ENCODE peak calls at places on chromosome 1, in seven cellular contexts. B is IMR-90, F is neuronal stem cell, G is H1, Z is H9, E is trophoblast cell, V is mesenchymal stem cell. X is an unnamed sample. For H3K4me1, the result is how much of the 10 kb centered on the place peaks cover.

GRCh38 chr1:119947468-119947867 is 51.2 kb upstream of the ADAM30 start:
- DNase-seq in V (peak), B (peak), F (no peak), Z (no peak), E (no peak), G (no peak), X (no peak)

GRCh38 chr1:11907275-11908138 is 18.7 kb downstream of the KIAA2013 start:
- DNase-seq in Z (peak), F (peak), E (peak), V (peak), G (peak), B (peak), X (peak)

GRCh38 chr1:241603626-241604337 is 36.4 kb downstream of the CHML start:
- DNase-seq in V (no peak), F (no peak), E (no peak), G (no peak), Z (no peak), B (peak), X (no peak)

GRCh38 chr1:208089151-208089550 is 155.0 kb downstream of the PLXNA2 start:
- DNase-seq in V (no peak), Z (no peak), F (no peak), G (no peak), E (no peak), B (no peak), X (no peak)

GRCh38 chr1:174939771-174940545 is 59.8 kb upstream of the CACYBP start:
- DNase-seq in G (no peak), V (no peak), F (no peak), B (no peak), Z (no peak), E (peak), X (no peak)

GRCh38 chr1:226960944-226961765 is 21.1 kb downstream of the COQ8A start:
- DNase-seq in E (no peak), Z (no peak), V (no peak), F (no peak), B (no peak), G (no peak), X (no peak)

GRCh38 chr1:20693623-20694022 is 24.2 kb downstream of the KIF17 start:
- DNase-seq in B (no peak), G (no peak), V (no peak), Z (no peak), E (no peak), F (no peak), X (no peak)

GRCh38 chr1:234659538-234659937 is 49.6 kb upstream of the IRF2BP2 start:
- DNase-seq in G (no peak), Z (no peak), F (no peak), B (peak), E (peak), V (peak), X (peak)

GRCh38 chr1:231272880-231273279 is 31.9 kb downstream of the GNPAT start:
- DNase-seq in G (no peak), B (peak), F (no peak), E (peak), V (peak), Z (no peak), X (peak)

GRCh38 chr1:39631361-39632331 is 7.8 kb downstream of the HEYL start:
- DNase-seq in B (no peak), G (no peak), E (peak), F (no peak), V (no peak), Z (no peak), X (no peak)

GRCh38 chr1:243510928-243511327 is 255.1 kb downstream of the SDCCAG8 start:
- DNase-seq in V (no peak), F (no peak), Z (no peak), B (no peak), E (no peak), G (no peak), X (no peak)
- H3K18ac ChIP-seq in V (no peak), F (no peak), Z (no peak), B (no peak), E (no peak), G (no peak), X (no peak)

GRCh38 chr1:203217139-203217621 is 12.3 kb downstream of the CHIT1 start:
- DNase-seq in Z (peak), E (no peak), F (no peak), G (no peak), B (no peak), V (no peak), X (peak)

GRCh38 chr1:203216274-203217138 is 13.0 kb downstream of the CHIT1 start:
- DNase-seq in F (peak), E (peak), V (peak), Z (peak), B (peak), G (peak), X (peak)

GRCh38 chr1:203219934-203220333 is 9.5 kb downstream of the CHIT1 start:
- DNase-seq in B (no peak), V (no peak), E (no peak), F (peak), G (no peak), Z (peak), X (peak)

GRCh38 chr1:203217668-203218067 is 11.8 kb downstream of the CHIT1 start:
- DNase-seq in V (no peak), F (no peak), B (no peak), Z (peak), E (no peak), G (no peak), X (no peak)

GRCh38 chr1:203219171-203219570 is 10.3 kb downstream of the CHIT1 start:
- DNase-seq in F (no peak), E (no peak), Z (peak), B (no peak), G (no peak), V (no peak), X (no peak)
- H3K23ac ChIP-seq in F (no peak), E (no peak), Z (no peak), B (no peak), G (no peak), V (no peak), X (no peak)

DNA sequence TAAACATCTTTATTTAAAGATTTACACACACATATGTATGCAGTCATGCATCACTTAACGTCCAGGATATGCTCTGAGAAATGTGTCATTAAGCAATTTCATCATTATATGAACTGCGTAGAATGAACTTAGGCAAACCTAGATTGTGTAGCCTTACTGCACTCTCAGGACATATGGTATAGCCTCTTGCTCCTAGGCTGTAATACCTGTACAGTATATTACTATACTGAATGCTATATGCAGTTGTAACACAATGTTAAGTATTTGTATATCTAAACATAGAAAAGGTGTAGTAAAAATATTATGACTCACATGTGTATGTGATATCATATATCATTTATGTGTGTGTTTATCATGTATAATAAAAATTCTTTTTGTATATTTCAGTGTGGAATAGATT is 73.2 kb upstream of the QSOX1 start:
- DNase-seq in V (no peak), Z (no peak), F (no peak), G (no peak), E (no peak), B (no peak), X (no peak)
- H3K4me1 ChIP-seq in V (under half), Z (under half), F (under half), G (under half), E (under half), B (under half), X (under half)

GRCh38 chr1:8136766-8137165 is 110.7 kb upstream of the ERRFI1 start:
- DNase-seq in F (no peak), G (no peak), V (peak), E (no peak), B (no peak), Z (no peak), X (no peak)

GRCh38 chr1:8138673-8139072 is 112.6 kb upstream of the ERRFI1 start:
- DNase-seq in F (no peak), B (no peak), V (no peak), E (no peak), G (no peak), Z (no peak), X (no peak)

GRCh38 chr1:8139941-8140340 is 113.8 kb upstream of the ERRFI1 start:
- DNase-seq in E (no peak), Z (no peak), V (no peak), G (no peak), F (no peak), B (no peak), X (no peak)

GRCh38 chr1:8137406-8138244 is 111.5 kb upstream of the ERRFI1 start:
- DNase-seq in B (peak), Z (no peak), E (peak), G (no peak), V (peak), F (no peak), X (no peak)

DNA sequence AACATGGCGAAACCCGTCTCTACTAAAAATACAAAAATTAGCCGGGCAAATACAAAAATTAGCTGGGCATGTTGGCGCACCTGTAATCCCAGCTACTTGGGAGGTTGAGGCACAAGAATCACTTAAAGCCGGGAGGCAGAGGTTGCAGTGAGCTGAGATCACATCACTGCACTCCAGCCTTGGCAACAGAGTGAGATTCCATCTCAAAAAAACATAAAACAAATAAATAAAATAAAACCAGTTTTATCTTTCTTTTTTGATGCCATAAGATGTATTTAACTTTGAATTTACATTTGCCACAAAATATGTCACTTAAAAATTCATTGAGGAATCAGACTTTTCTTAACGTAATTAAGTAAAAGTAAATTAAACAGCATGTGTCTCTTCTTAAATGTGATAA is 113.3 kb upstream of the ERRFI1 start:
- DNase-seq in B (no peak), F (no peak), Z (no peak), G (no peak), E (no peak), V (no peak), X (no peak)
- H3K18ac ChIP-seq in B (no peak), F (no peak), Z (no peak), G (no peak), E (no peak), V (no peak), X (no peak)

GRCh38 chr1:15628003-15628402 is 10.7 kb downstream of the DDI2 start:
- DNase-seq in F (no peak), G (no peak), V (no peak), B (no peak), Z (no peak), E (no peak), X (no peak)
- H3K23ac ChIP-seq in F (no peak), G (no peak), V (no peak), B (no peak), Z (no peak), E (no peak), X (no peak)

DNA sequence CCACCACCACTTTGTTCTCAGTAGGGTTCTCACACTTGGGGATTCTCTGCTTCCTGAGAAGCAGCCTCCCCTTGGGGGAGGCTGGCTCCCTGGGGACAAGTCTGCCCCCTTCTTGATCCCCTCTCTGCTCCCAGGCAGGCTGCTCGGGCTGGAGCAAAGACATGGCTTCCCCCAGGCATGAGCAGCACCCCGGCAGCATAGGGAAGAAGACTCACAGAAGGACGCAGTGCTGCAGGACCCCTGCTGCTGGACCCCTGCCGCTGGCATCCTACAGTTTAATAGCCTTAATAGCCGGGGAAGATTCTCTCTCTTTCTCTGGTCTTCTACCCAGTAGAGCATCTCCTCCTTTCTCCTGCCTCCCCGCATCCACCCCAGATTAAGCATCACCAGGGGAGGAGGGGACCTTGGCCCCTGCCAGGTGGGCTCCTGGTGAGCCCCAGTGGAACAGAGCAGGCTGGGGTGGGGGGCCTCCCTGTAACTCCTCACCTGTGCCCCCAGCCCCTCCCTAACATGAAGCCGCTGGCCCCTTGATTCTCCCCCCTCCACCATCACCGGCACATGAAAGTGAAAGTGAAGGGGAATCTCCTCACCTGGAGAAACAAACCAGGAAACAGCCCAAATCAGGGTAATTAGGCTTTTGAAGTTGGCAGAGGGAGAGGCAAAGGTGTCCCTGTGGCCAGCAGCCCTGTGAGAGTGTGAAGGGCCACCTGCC is 2.5 kb downstream of the WNT3A start:
- DNase-seq in F (no peak), B (no peak), E (no peak), G (no peak), Z (no peak), V (no peak), X (no peak)
- H3K4me1 ChIP-seq in F (under half), B (under half), E (under half), G (under half), Z (under half), V (under half), X (under half)

DNA sequence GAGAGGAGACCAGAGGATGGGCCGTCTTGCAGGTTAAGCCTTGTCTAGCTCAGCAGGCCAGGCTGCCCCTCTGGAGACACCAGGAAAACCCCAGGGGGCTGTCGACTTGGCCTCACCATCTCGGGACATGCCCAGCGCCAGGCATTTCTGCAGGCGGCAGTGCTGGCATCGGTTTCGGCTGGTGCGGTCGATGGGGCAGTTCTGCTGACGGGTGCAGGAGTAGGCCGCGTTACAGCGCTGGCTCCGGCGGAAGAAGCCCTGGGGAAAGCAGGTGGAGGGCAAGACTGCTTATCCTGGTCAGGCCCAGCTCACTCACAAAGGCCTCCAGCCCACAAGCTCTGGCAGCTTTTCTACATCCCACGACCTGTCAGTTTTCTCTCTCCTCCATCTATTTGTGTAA is 11.3 kb upstream of the LINGO4 start:
- DNase-seq in F (no peak), G (no peak), E (no peak), V (no peak), Z (no peak), B (no peak), X (no peak)
- H3K18ac ChIP-seq in F (no peak), G (no peak), E (no peak), V (no peak), Z (no peak), B (no peak), X (no peak)

DNA sequence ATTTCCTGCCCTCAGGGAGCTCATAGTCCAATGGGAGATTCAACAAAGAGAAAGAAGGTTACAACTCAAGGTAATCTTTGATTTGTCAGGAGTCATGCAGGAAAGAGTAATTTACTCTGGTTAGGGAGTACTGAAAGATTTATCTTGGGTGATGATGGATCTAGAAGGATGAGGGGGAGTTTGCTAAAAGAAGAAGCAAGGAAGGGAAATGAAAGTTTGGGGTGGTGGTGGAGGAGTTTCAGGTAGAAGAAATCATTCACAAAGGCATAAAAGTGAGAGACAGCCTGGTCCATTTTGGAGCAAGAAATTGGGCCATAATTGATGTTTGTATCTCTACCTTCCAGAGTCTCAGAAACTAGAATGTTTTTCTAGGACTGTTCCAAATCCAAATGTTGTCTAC is 116.7 kb downstream of the ROR1 start:
- DNase-seq in E (no peak), F (no peak), B (no peak), V (no peak), Z (no peak), G (no peak), X (no peak)
- H3K23ac ChIP-seq in E (no peak), F (no peak), B (no peak), V (no peak), Z (no peak), G (no peak), X (no peak)

DNA sequence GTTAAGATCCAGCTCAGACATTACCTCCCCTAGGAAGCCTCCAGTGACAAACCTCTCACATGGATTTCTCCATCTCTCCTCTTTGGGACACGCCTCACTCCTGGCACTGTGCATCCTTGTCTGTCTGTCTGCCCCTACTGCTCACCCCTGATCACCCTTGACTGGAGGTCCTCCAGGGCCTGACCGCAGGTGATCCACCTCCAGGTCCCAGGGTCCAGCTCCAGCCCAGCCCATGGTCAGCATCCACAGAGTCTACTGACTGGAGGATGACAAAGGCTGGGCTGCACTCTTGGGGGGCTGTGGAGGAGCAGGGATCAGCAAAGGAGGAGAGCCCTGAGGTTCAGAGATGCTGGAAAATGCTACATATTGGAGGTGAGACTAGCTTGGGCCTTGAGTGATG is 65.8 kb downstream of the BEND5 start:
- DNase-seq in F (no peak), Z (no peak), E (no peak), V (no peak), B (no peak), G (no peak), X (no peak)
- H3K4me1 ChIP-seq in F (under half), Z (under half), E (under half), V (under half), B (under half), G (under half), X (under half)

DNA sequence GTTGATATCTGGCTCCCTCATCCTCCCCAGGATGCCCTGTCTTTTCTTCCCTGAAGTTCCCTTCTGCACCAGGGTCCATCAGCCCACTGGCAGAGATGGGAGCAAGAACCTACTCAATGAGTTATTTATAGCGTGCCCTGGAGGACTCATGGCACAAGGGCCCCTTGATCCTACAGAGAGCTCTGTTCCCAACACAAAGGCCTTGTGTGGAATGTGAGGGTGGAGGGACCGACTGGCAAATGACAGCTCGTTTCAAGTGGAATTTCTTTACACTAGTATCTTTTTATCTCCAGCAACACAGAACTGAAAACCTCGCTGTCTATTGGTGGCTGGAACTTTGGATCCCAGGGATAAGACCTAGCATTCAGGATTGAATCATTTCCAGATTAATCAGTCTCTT is 22.4 kb downstream of the CHI3L2 start:
- DNase-seq in B (no peak), G (no peak), F (no peak), V (no peak), E (no peak), Z (no peak), X (peak)
- H3K18ac ChIP-seq in B (no peak), G (no peak), F (no peak), V (no peak), E (no peak), Z (no peak), X (no peak)